ENCODE peak calls at places on chromosome 17, in four cellular contexts. B is tibial artery, M is tibial nerve, F is A673. C is an unnamed sample.

GRCh38 chr17:5706835-5707234 is 122.5 kb upstream of the NLRP1 start:
- DNase-seq in B (peak; percentile 72), M (peak; percentile 19), F (peak; percentile 64), C (peak; percentile 52)

GRCh38 chr17:50352693-50353599 is 7.0 kb downstream of the XYLT2 start:
- DNase-seq in M (no peak), B (no peak), F (no peak), C (no peak)

GRCh38 chr17:1495265-1495664 is 2.8 kb upstream of the MYO1C start:
- DNase-seq in F (no peak), M (no peak), B (peak; percentile 88), C (peak; percentile 59)

GRCh38 chr17:73371285-73371684 is 59.5 kb upstream of the CDC42EP4 start:
- DNase-seq in F (peak; percentile 60), B (no peak), M (no peak), C (peak; percentile 61)

GRCh38 chr17:44007346-44008204 is 3.2 kb downstream of the NAGS start:
- DNase-seq in M (no peak), B (no peak), F (no peak), C (peak; percentile 39)

GRCh38 chr17:2542456-2542855 is 30.8 kb upstream of the METTL16 start:
- DNase-seq in B (no peak), F (no peak), M (no peak), C (no peak)

GRCh38 chr17:14427914-14428639 is 127.2 kb downstream of the HS3ST3B1 start:
- DNase-seq in M (no peak), B (no peak), F (no peak), C (no peak)

GRCh38 chr17:44187131-44187899 is 543 bp downstream of the TMUB2 start:
- DNase-seq in B (no peak), M (no peak), F (no peak), C (peak; percentile 85)

GRCh38 chr17:33434841-33435240 is 141.7 kb upstream of the ASIC2 start:
- DNase-seq in F (no peak), B (no peak), M (no peak), C (no peak)

GRCh38 chr17:38415250-38416194 is 12.7 kb upstream of the ARHGAP23 start:
- DNase-seq in B (no peak), M (no peak), F (peak; percentile 51), C (peak; percentile 80)

GRCh38 chr17:43879723-43880419 is 27.5 kb downstream of the MPP2 start:
- DNase-seq in F (no peak), M (no peak), B (no peak), C (no peak)

GRCh38 chr17:17254026-17254425 is 17.1 kb upstream of the FLCN start:
- DNase-seq in F (no peak), M (no peak), B (no peak), C (peak; percentile 12)

GRCh38 chr17:17258011-17258410 is 21.0 kb upstream of the FLCN start:
- DNase-seq in B (no peak), F (no peak), M (no peak), C (no peak)

GRCh38 chr17:17252149-17252810 is 15.3 kb upstream of the FLCN start:
- DNase-seq in F (no peak), M (no peak), B (no peak), C (no peak)

GRCh38 chr17:17256316-17256715 is 19.3 kb upstream of the FLCN start:
- DNase-seq in F (no peak), M (no peak), B (no peak), C (no peak)

GRCh38 chr17:17253445-17253844 is 16.5 kb upstream of the FLCN start:
- DNase-seq in B (no peak), M (no peak), F (no peak), C (no peak)
- H3K4me3 ChIP-seq in B (no peak overlapping the region), M (no peak overlapping the region), F (no peak overlapping the region), C (no peak overlapping the region)

GRCh38 chr17:60171753-60172079 is 21.9 kb downstream of the CA4 start:
- DNase-seq in B (no peak), M (no peak), F (no peak), C (no peak)

GRCh38 chr17:60173304-60173807 is 23.6 kb downstream of the CA4 start:
- DNase-seq in B (no peak), M (no peak), F (peak; percentile 67), C (no peak)

GRCh38 chr17:60168654-60169053 is 18.9 kb downstream of the CA4 start:
- DNase-seq in F (no peak), B (no peak), M (no peak), C (no peak)

GRCh38 chr17:60169921-60170817 is 20.4 kb downstream of the CA4 start:
- DNase-seq in B (no peak), F (no peak), M (no peak), C (peak; percentile 35)

DNA sequence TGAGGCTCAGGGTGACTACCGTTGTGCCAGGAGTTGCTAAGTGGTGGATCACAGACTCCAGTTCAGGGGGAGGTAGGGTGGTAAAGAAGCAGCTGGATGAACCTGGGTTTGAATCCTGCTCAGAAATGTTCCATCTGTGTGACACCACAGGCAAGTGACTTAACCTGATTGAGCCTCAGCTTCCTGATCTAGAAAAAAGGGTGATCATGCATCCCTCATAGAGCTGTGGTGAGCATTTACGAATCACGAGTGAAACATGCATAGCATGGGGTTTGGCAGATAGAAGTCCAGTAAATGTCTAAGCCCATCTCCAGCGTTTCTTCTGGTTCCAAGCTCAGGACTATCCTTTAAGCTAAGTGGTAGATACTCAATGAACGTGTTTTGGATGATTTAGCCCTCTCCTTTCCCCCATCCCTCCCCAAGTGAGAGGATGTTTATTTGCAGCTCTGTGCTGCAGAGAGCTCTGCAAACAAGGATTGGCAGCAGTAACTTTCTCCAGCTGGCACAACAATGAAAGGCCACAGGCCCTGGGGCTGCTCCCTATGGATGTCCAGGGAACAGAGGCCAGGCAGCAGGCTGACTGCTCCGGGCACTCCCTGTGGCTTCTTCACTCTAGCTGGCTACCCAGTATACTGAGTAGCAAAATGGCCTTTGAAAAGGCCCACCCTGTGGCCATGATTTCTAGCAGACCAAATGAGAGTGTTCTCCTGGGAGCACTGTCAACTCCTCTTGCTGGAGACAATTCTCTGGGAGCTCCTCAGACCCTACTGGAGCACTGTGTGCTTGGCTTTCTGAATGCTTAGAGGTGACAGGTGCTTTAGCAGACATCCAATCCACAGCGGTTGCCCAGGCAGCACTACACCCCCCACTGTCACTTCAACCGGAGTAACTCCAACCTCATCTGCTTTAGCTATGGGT is 21.3 kb downstream of the CA4 start:
- DNase-seq in M (no peak), B (no peak), F (no peak), C (no peak)
- H3K9me3 ChIP-seq in M (no peaks in the 10 kb centered on the region), B (no peaks in the 10 kb centered on the region), F (no peaks in the 10 kb centered on the region), C (no peaks in the 10 kb centered on the region)

GRCh38 chr17:48719642-48720262 is 2.6 kb downstream of the PRAC1 start:
- DNase-seq in F (peak; percentile 88), M (no peak), B (no peak), C (no peak)

GRCh38 chr17:48718162-48718780 is 4.0 kb downstream of the PRAC1 start:
- DNase-seq in M (no peak), F (peak; percentile 75), B (no peak), C (no peak)

GRCh38 chr17:48720263-48721008 is 1.9 kb downstream of the PRAC1 start:
- DNase-seq in B (no peak), F (peak; percentile 51), M (no peak), C (no peak)

GRCh38 chr17:48717367-48718161 is 4.8 kb downstream of the PRAC1 start:
- DNase-seq in F (no peak), M (no peak), B (no peak), C (no peak)

DNA sequence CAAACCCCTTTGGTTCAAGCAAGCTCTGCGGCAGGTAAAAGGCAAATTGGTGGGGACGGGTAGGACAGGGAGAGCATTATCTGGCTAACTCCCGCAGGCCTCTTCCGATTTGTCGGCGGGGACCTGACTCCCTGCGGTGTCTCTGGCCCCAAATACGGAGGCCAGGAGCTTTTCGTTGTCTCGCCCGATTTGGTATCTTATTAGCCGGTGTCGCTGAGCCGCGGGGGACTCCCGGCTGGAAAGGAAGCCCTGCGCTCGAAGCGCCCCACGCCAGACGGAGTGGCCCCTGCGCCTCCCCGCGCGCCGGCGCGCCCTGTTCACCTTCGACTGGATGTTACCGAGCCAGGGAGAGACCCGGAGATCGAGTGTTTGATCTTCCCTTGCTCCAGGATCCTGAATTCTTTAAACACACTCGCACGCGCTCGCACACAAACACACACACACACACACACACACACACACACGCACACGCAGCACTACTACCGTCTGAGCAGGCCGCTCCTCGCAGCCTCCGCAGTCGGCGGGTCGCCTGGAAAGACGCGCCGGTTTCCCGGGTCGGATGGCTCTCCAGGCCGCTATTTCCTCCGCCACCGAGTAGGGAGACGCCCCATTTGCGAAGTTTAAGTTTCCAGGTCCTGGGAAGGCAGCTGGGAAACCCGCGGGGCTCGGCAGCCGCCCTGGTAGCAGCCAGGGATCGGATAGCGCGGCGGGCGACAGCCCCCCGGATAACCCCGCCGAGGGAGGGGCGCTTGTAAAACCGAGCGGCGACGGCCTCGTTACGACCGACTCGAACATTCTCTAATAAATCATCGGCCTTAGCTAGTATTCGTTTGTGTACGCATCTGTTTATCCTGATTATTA is 3.3 kb downstream of the PRAC1 start:
- DNase-seq in B (no peak), F (peak; percentile 80), M (no peak), C (no peak)
- H3K4me3 ChIP-seq in B (no peak overlapping the region), F (peak overlapping the region; percentile 72), M (no peak overlapping the region), C (no peak overlapping the region)

GRCh38 chr17:22270381-22270780 is 578.1 kb downstream of the KCNJ18 start:
- DNase-seq in B (no peak), F (no peak), M (no peak), C (no peak)
- H3K9me3 ChIP-seq in B (peaks cover 13% of the 10 kb centered on the region), F (peaks cover 28% of the 10 kb centered on the region), M (no peaks in the 10 kb centered on the region), C (no peaks in the 10 kb centered on the region)

GRCh38 chr17:7041607-7042506 is 2.0 kb downstream of the SLC16A11 start:
- DNase-seq in B (no peak), M (no peak), F (peak; percentile 38), C (no peak)
- H3K4me3 ChIP-seq in B (peak overlapping the region; percentile 47), M (peak overlapping the region; percentile 49), F (peak overlapping the region; percentile 54), C (no peak overlapping the region)

GRCh38 chr17:83183951-83184506 is 104.6 kb downstream of the METRNL start:
- DNase-seq in F (no peak), B (peak; percentile 69), M (peak; percentile 13), C (no peak)
- H3K9me3 ChIP-seq in F (no peaks in the 10 kb centered on the region), B (no peaks in the 10 kb centered on the region), M (no peaks in the 10 kb centered on the region), C (peaks cover 13% of the 10 kb centered on the region)

GRCh38 chr17:81159611-81160265 is 5.6 kb upstream of the PVALEF start:
- DNase-seq in B (no peak), M (no peak), F (no peak), C (no peak)

GRCh38 chr17:81161972-81162371 is 3.3 kb upstream of the PVALEF start:
- DNase-seq in F (no peak), B (no peak), M (no peak), C (no peak)

GRCh38 chr17:81161536-81161935 is 3.8 kb upstream of the PVALEF start:
- DNase-seq in M (no peak), B (no peak), F (no peak), C (no peak)

GRCh38 chr17:81160306-81160705 is 5.0 kb upstream of the PVALEF start:
- DNase-seq in M (no peak), B (no peak), F (no peak), C (no peak)

DNA sequence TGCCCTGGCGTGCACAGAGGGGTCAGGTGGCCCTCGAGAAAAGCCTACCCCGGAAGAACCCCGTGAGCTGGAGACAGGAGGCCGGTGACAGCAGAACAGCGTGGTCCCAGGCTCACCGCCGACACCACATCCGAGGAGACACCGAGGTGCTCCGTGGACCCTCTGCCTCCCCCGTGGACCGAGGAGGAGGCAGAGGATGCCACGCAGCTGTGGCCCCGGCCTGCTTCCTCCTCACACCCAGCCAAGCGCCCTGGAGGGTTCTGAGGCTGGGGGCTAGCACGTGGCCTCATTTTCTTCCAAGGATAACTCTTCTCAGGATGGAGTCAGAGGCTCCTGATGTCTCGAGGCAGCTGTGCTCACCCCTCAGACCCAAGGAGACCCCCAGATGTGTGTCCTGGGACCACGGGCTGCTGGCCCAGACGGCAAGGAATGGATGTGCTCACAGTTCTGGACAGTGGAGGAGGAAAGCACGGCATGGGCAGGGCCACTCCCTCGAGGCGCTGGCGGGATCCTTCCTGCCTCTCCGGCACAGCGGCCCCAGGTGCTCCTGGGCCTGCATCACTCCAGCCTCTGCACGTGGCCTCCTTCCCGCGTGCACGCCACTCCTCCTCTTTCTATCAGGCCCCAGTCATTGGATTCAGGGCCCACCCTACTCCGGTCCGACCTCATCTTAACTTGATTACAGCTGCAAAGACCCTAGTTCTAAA is 4.4 kb upstream of the PVALEF start:
- DNase-seq in F (no peak), B (no peak), M (no peak), C (no peak)
- H3K4me3 ChIP-seq in F (no peak overlapping the region), B (no peak overlapping the region), M (no peak overlapping the region), C (no peak overlapping the region)